ENCODE peak calls at places on chromosomes 12 and 14, in six cellular contexts. One of them, this sample, is unnamed.

GRCh38 chr12:114710151-114710550 is 26.2 kb upstream of the TBX3 start:
- DNase-seq in stomach: no peak
- DNase-seq in suprapubic skin: no peak
- DNase-seq in SK-N-SH: no peak
- DNase-seq in ovary: no peak
- DNase-seq in A549: no peak
- DNase-seq in this sample: no peak

GRCh38 chr14:24307575-24308341 is at the start of gene CIDEB:
- DNase-seq in stomach: peak
- DNase-seq in suprapubic skin: peak
- DNase-seq in SK-N-SH: peak
- DNase-seq in ovary: peak
- DNase-seq in A549: peak
- DNase-seq in this sample: peak

GRCh38 chr14:101535232-101535631 is 26.1 kb upstream of the DIO3 start:
- DNase-seq in stomach: no peak
- DNase-seq in suprapubic skin: no peak
- DNase-seq in SK-N-SH: no peak
- DNase-seq in ovary: no peak
- DNase-seq in A549: peak
- DNase-seq in this sample: peak

GRCh38 chr12:12265571-12266388 is 1.1 kb downstream of the LRP6 start:
- DNase-seq in stomach: no peak
- DNase-seq in suprapubic skin: no peak
- DNase-seq in SK-N-SH: peak
- DNase-seq in ovary: no peak
- DNase-seq in A549: peak
- DNase-seq in this sample: no peak

GRCh38 chr12:124548854-124549378 is 18.5 kb downstream of the NCOR2 start:
- DNase-seq in stomach: peak
- DNase-seq in suprapubic skin: no peak
- DNase-seq in SK-N-SH: peak
- DNase-seq in ovary: peak
- DNase-seq in A549: no peak
- DNase-seq in this sample: peak

GRCh38 chr12:3533703-3534386 is 42.8 kb downstream of the PRMT8 start:
- DNase-seq in stomach: peak
- DNase-seq in suprapubic skin: peak
- DNase-seq in SK-N-SH: peak
- DNase-seq in ovary: peak
- DNase-seq in A549: no peak
- DNase-seq in this sample: peak

GRCh38 chr12:58557156-58557555 is 363.1 kb downstream of the LRIG3 start:
- DNase-seq in stomach: no peak
- DNase-seq in suprapubic skin: no peak
- DNase-seq in SK-N-SH: no peak
- DNase-seq in ovary: no peak
- DNase-seq in A549: no peak
- DNase-seq in this sample: no peak

GRCh38 chr14:92794547-92794941 is 439 bp downstream of the GOLGA5 start:
- DNase-seq in stomach: no peak
- DNase-seq in suprapubic skin: no peak
- DNase-seq in SK-N-SH: peak
- DNase-seq in ovary: no peak
- DNase-seq in A549: no peak
- DNase-seq in this sample: peak

GRCh38 chr12:47903927-47904646 is 707 bp downstream of the VDR start:
- DNase-seq in stomach: peak
- DNase-seq in suprapubic skin: no peak
- DNase-seq in SK-N-SH: no peak
- DNase-seq in ovary: no peak
- DNase-seq in A549: peak
- DNase-seq in this sample: peak

GRCh38 chr14:42185718-42186117 is 579.0 kb downstream of the LRFN5 start:
- DNase-seq in stomach: no peak
- DNase-seq in suprapubic skin: no peak
- DNase-seq in SK-N-SH: no peak
- DNase-seq in ovary: no peak
- DNase-seq in A549: no peak
- DNase-seq in this sample: no peak

GRCh38 chr12:109240365-109240764 is 68.7 kb downstream of the FOXN4 start:
- DNase-seq in stomach: no peak
- DNase-seq in suprapubic skin: no peak
- DNase-seq in SK-N-SH: no peak
- DNase-seq in ovary: no peak
- DNase-seq in A549: no peak
- DNase-seq in this sample: no peak

DNA sequence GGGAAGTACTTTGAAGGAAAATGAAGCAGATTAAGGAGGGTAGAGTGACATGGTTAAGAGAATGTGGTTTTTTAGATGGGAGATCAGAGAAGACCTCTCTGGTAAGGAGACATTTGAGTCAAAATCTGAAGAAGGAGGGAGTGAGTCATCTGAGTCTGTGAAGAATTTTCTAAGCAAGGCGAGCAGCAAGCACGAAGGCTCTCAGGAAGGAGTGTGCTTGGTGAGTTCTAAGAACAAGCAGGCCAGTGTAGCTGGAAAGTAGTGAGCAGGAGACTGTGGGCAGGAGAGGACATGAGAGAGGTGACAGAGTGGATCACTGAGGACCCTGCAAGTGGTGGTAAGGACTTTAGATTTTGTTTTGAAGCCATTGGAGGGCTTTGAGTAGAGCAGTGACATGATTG is 76.3 kb upstream of the FUT8 start:
- DNase-seq in stomach: no peak
- DNase-seq in suprapubic skin: no peak
- DNase-seq in SK-N-SH: no peak
- DNase-seq in ovary: no peak
- DNase-seq in A549: no peak
- DNase-seq in this sample: no peak
- TF ChIP-seq EP300 in stomach: no peak
- TF ChIP-seq EP300 in suprapubic skin: no peak
- TF ChIP-seq EP300 in SK-N-SH: no peak
- TF ChIP-seq EP300 in ovary: no peak
- TF ChIP-seq EP300 in A549: no peak
- TF ChIP-seq EP300 in this sample: no peak

DNA sequence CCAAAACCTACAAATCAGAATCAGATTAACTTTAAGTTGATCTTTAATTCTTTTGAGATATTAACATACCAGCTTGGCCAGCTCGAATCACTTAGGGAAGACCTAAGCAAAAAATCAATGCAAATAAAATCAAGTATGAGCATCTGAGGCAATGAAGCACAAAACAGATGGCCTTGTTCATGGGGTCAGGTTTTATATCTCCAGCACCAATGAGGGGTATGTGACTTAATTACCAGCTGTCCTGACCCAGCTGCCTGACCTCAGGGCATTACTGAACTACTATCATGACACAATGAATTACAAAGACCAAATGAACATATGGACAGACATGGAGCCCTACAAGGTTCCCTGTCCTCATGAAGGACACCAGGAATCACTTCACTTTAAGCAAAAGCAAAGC is 70.5 kb downstream of the FGD6 start:
- DNase-seq in stomach: no peak
- DNase-seq in suprapubic skin: no peak
- DNase-seq in SK-N-SH: peak
- DNase-seq in ovary: no peak
- DNase-seq in A549: no peak
- DNase-seq in this sample: no peak
- H3K27ac ChIP-seq in stomach: no peak
- H3K27ac ChIP-seq in suprapubic skin: no peak
- H3K27ac ChIP-seq in SK-N-SH: peak
- H3K27ac ChIP-seq in ovary: no peak
- H3K27ac ChIP-seq in A549: no peak
- H3K27ac ChIP-seq in this sample: no peak

GRCh38 chr14:60094306-60094897 is 2.7 kb downstream of the PCNX4 start:
- DNase-seq in stomach: no peak
- DNase-seq in suprapubic skin: no peak
- DNase-seq in SK-N-SH: no peak
- DNase-seq in ovary: no peak
- DNase-seq in A549: peak
- DNase-seq in this sample: no peak
- TF ChIP-seq EP300 in stomach: no peak
- TF ChIP-seq EP300 in suprapubic skin: no peak
- TF ChIP-seq EP300 in SK-N-SH: no peak
- TF ChIP-seq EP300 in ovary: no peak
- TF ChIP-seq EP300 in A549: no peak
- TF ChIP-seq EP300 in this sample: no peak

DNA sequence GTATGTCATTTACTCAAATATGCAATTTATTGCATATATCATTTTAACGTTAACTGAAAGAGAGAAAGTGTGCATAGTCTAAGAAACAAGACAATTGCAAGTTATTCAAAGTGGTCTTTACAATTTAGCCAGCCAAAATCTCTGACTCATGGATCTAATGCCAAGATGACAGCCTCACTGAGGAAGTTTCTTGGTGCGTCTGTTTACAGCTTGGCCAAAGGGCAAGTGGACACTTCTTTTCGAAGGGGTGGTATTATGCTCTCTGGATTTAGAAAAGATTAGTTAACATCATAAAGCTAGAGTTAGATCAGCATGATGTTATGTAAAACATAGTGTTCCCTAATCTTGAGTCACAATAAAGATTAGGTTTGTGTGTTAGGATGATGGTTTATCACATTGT is 51.4 kb upstream of the SLC2A13 start:
- DNase-seq in stomach: no peak
- DNase-seq in suprapubic skin: no peak
- DNase-seq in SK-N-SH: no peak
- DNase-seq in ovary: no peak
- DNase-seq in A549: no peak
- DNase-seq in this sample: no peak
- H3K27ac ChIP-seq in stomach: no peak
- H3K27ac ChIP-seq in suprapubic skin: peak
- H3K27ac ChIP-seq in SK-N-SH: no peak
- H3K27ac ChIP-seq in ovary: no peak
- H3K27ac ChIP-seq in A549: no peak
- H3K27ac ChIP-seq in this sample: no peak

DNA sequence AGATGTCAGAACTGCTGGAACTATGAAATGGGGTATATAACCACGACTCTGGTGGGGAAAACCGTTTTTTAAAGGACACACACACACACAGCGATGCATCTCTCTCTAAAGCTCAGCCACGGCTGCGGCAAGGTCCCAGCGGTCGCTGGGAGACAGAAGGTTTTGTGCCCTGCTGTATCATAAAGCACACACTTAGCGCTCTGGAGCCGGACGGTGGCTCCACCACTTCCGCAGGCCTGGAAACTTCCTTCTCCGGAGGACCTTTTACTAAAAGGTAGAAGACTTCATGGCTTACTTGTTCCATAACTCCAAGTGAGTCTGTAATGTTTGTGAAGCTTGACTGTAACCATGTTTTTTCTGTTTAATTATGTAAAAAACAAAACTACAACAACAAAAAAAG is 349.3 kb downstream of the DIO2 start:
- DNase-seq in stomach: no peak
- DNase-seq in suprapubic skin: no peak
- DNase-seq in SK-N-SH: no peak
- DNase-seq in ovary: no peak
- DNase-seq in A549: no peak
- DNase-seq in this sample: no peak
- TF ChIP-seq EP300 in stomach: no peak
- TF ChIP-seq EP300 in suprapubic skin: no peak
- TF ChIP-seq EP300 in SK-N-SH: no peak
- TF ChIP-seq EP300 in ovary: no peak
- TF ChIP-seq EP300 in A549: no peak
- TF ChIP-seq EP300 in this sample: no peak

GRCh38 chr12:104276192-104277131 is 27.1 kb upstream of the EID3 start:
- DNase-seq in stomach: no peak
- DNase-seq in suprapubic skin: no peak
- DNase-seq in SK-N-SH: no peak
- DNase-seq in ovary: no peak
- DNase-seq in A549: peak
- DNase-seq in this sample: no peak

GRCh38 chr12:104274811-104275210 is 28.7 kb upstream of the EID3 start:
- DNase-seq in stomach: no peak
- DNase-seq in suprapubic skin: no peak
- DNase-seq in SK-N-SH: no peak
- DNase-seq in ovary: no peak
- DNase-seq in A549: no peak
- DNase-seq in this sample: no peak

GRCh38 chr12:104272938-104273337 is 30.6 kb upstream of the EID3 start:
- DNase-seq in stomach: peak
- DNase-seq in suprapubic skin: no peak
- DNase-seq in SK-N-SH: no peak
- DNase-seq in ovary: no peak
- DNase-seq in A549: no peak
- DNase-seq in this sample: no peak

GRCh38 chr12:104275689-104276088 is 27.9 kb upstream of the EID3 start:
- DNase-seq in stomach: no peak
- DNase-seq in suprapubic skin: no peak
- DNase-seq in SK-N-SH: no peak
- DNase-seq in ovary: no peak
- DNase-seq in A549: peak
- DNase-seq in this sample: no peak

DNA sequence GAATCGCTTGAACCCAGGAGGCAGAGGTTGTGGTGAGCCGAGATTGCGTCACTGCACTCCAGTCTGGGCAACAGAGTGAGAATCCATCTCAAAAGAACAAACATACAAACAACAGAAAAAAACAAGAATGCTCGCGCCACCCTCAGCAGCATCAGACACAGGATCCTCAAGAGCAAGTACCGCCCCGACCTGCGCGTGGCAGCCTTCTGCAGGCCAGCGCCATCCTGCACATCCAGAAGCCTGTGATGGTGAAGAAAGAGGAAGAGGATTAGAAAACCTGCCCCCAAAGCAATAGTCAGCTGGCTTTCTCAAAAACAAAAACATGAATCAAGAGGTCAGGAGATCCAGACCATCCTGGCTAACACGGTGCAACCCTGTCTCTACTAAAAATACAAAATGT is 30.0 kb upstream of the EID3 start:
- DNase-seq in stomach: no peak
- DNase-seq in suprapubic skin: no peak
- DNase-seq in SK-N-SH: no peak
- DNase-seq in ovary: no peak
- DNase-seq in A549: no peak
- DNase-seq in this sample: no peak
- H3K27ac ChIP-seq in stomach: no peak
- H3K27ac ChIP-seq in suprapubic skin: no peak
- H3K27ac ChIP-seq in SK-N-SH: no peak
- H3K27ac ChIP-seq in ovary: no peak
- H3K27ac ChIP-seq in A549: peak
- H3K27ac ChIP-seq in this sample: no peak

GRCh38 chr14:23122086-23122485 is 3.0 kb upstream of the CEBPE start:
- DNase-seq in stomach: no peak
- DNase-seq in suprapubic skin: no peak
- DNase-seq in SK-N-SH: no peak
- DNase-seq in ovary: no peak
- DNase-seq in A549: no peak
- DNase-seq in this sample: no peak

GRCh38 chr14:23121401-23121800 is 2.3 kb upstream of the CEBPE start:
- DNase-seq in stomach: peak
- DNase-seq in suprapubic skin: no peak
- DNase-seq in SK-N-SH: no peak
- DNase-seq in ovary: peak
- DNase-seq in A549: no peak
- DNase-seq in this sample: peak

GRCh38 chr14:23119362-23120327 is 590 bp upstream of the CEBPE start:
- DNase-seq in stomach: no peak
- DNase-seq in suprapubic skin: no peak
- DNase-seq in SK-N-SH: no peak
- DNase-seq in ovary: no peak
- DNase-seq in A549: no peak
- DNase-seq in this sample: no peak

GRCh38 chr14:23118506-23119361 is at the start of gene CEBPE:
- DNase-seq in stomach: no peak
- DNase-seq in suprapubic skin: no peak
- DNase-seq in SK-N-SH: no peak
- DNase-seq in ovary: no peak
- DNase-seq in A549: no peak
- DNase-seq in this sample: no peak

GRCh38 chr14:23120405-23121251 is 1.6 kb upstream of the CEBPE start:
- DNase-seq in stomach: peak
- DNase-seq in suprapubic skin: peak
- DNase-seq in SK-N-SH: peak
- DNase-seq in ovary: peak
- DNase-seq in A549: peak
- DNase-seq in this sample: peak
- TF ChIP-seq EP300 in stomach: no peak
- TF ChIP-seq EP300 in suprapubic skin: no peak
- TF ChIP-seq EP300 in SK-N-SH: no peak
- TF ChIP-seq EP300 in ovary: no peak
- TF ChIP-seq EP300 in A549: no peak
- TF ChIP-seq EP300 in this sample: no peak

This sample was measured in transverse colon.